ENCODE peak calls at places on chromosomes 2 and 18, in seven cellular contexts. One of them, this sample, is unnamed.

GRCh38 chr18:48535956-48536355 is 2.9 kb upstream of the CTIF start:
- DNase-seq in A549: no peak
- DNase-seq in germinal center: no peak
- DNase-seq in NCI-H446: no peak
- DNase-seq in AG08396: no peak
- DNase-seq in activated T-helper 1 cell treated with anti-CD3 and anti-CD28 coated beads, Interleukin-2, amount 50 U/mL, for 16 hours: no peak
- DNase-seq in HT1080: no peak
- DNase-seq in this sample: no peak

GRCh38 chr2:235352541-235352940 is 141.3 kb upstream of the AGAP1 start:
- DNase-seq in NCI-H446: no peak
- DNase-seq in activated T-helper 1 cell treated with anti-CD3 and anti-CD28 coated beads, Interleukin-2, amount 50 U/mL, for 16 hours: no peak
- DNase-seq in HT1080: no peak
- DNase-seq in AG08396: no peak
- DNase-seq in germinal center: no peak
- DNase-seq in A549: no peak
- DNase-seq in this sample: no peak

GRCh38 chr18:48136051-48136543 is 205.6 kb upstream of the SMAD2 start:
- DNase-seq in A549: no peak
- DNase-seq in NCI-H446: no peak
- DNase-seq in germinal center: no peak
- DNase-seq in AG08396: no peak
- DNase-seq in activated T-helper 1 cell treated with anti-CD3 and anti-CD28 coated beads, Interleukin-2, amount 50 U/mL, for 16 hours: no peak
- DNase-seq in HT1080: no peak
- DNase-seq in this sample: no peak

GRCh38 chr18:54257015-54257414 is 12.3 kb upstream of the POLI start:
- DNase-seq in HT1080: no peak
- DNase-seq in germinal center: no peak
- DNase-seq in A549: no peak
- DNase-seq in NCI-H446: no peak
- DNase-seq in activated T-helper 1 cell treated with anti-CD3 and anti-CD28 coated beads, Interleukin-2, amount 50 U/mL, for 16 hours: no peak
- DNase-seq in AG08396: no peak
- DNase-seq in this sample: no peak

GRCh38 chr2:18611604-18612003 is 22.2 kb upstream of the NT5C1B start:
- DNase-seq in germinal center: no peak
- DNase-seq in NCI-H446: no peak
- DNase-seq in AG08396: no peak
- DNase-seq in A549: no peak
- DNase-seq in HT1080: no peak
- DNase-seq in activated T-helper 1 cell treated with anti-CD3 and anti-CD28 coated beads, Interleukin-2, amount 50 U/mL, for 16 hours: no peak
- DNase-seq in this sample: no peak

GRCh38 chr2:71793965-71794364 is 340.6 kb downstream of the DYSF start:
- DNase-seq in NCI-H446: no peak
- DNase-seq in activated T-helper 1 cell treated with anti-CD3 and anti-CD28 coated beads, Interleukin-2, amount 50 U/mL, for 16 hours: no peak
- DNase-seq in A549: no peak
- DNase-seq in HT1080: no peak
- DNase-seq in germinal center: no peak
- DNase-seq in AG08396: no peak
- DNase-seq in this sample: no peak

GRCh38 chr2:11082880-11083279 is 72.4 kb upstream of the SLC66A3 start:
- DNase-seq in AG08396: no peak
- DNase-seq in A549: no peak
- DNase-seq in HT1080: no peak
- DNase-seq in activated T-helper 1 cell treated with anti-CD3 and anti-CD28 coated beads, Interleukin-2, amount 50 U/mL, for 16 hours: no peak
- DNase-seq in NCI-H446: no peak
- DNase-seq in germinal center: no peak
- DNase-seq in this sample: no peak

GRCh38 chr2:124913873-124914272 is 888.8 kb downstream of the CNTNAP5 start:
- DNase-seq in HT1080: peak
- DNase-seq in AG08396: no peak
- DNase-seq in germinal center: no peak
- DNase-seq in A549: no peak
- DNase-seq in NCI-H446: no peak
- DNase-seq in activated T-helper 1 cell treated with anti-CD3 and anti-CD28 coated beads, Interleukin-2, amount 50 U/mL, for 16 hours: no peak
- DNase-seq in this sample: no peak

GRCh38 chr2:237734905-237735623 is 63.5 kb upstream of the RBM44 start:
- DNase-seq in germinal center: no peak
- DNase-seq in activated T-helper 1 cell treated with anti-CD3 and anti-CD28 coated beads, Interleukin-2, amount 50 U/mL, for 16 hours: no peak
- DNase-seq in AG08396: no peak
- DNase-seq in HT1080: no peak
- DNase-seq in A549: no peak
- DNase-seq in NCI-H446: no peak
- DNase-seq in this sample: no peak

GRCh38 chr2:189285962-189286648 is 106.5 kb upstream of the COL5A2 start:
- DNase-seq in AG08396: peak
- DNase-seq in A549: peak
- DNase-seq in HT1080: peak
- DNase-seq in activated T-helper 1 cell treated with anti-CD3 and anti-CD28 coated beads, Interleukin-2, amount 50 U/mL, for 16 hours: no peak
- DNase-seq in germinal center: no peak
- DNase-seq in NCI-H446: no peak
- DNase-seq in this sample: no peak

GRCh38 chr18:45071959-45072358 is 391.3 kb downstream of the SETBP1 start:
- DNase-seq in HT1080: no peak
- DNase-seq in AG08396: no peak
- DNase-seq in A549: no peak
- DNase-seq in germinal center: no peak
- DNase-seq in NCI-H446: no peak
- DNase-seq in activated T-helper 1 cell treated with anti-CD3 and anti-CD28 coated beads, Interleukin-2, amount 50 U/mL, for 16 hours: no peak
- DNase-seq in this sample: no peak

GRCh38 chr2:190537765-190538164 is 3.2 kb upstream of the NEMP2 start:
- DNase-seq in germinal center: no peak
- DNase-seq in A549: peak
- DNase-seq in NCI-H446: no peak
- DNase-seq in AG08396: no peak
- DNase-seq in HT1080: peak
- DNase-seq in activated T-helper 1 cell treated with anti-CD3 and anti-CD28 coated beads, Interleukin-2, amount 50 U/mL, for 16 hours: no peak
- DNase-seq in this sample: no peak

GRCh38 chr2:22282215-22282614 is 1102.8 kb upstream of the KLHL29 start:
- DNase-seq in NCI-H446: no peak
- DNase-seq in activated T-helper 1 cell treated with anti-CD3 and anti-CD28 coated beads, Interleukin-2, amount 50 U/mL, for 16 hours: no peak
- DNase-seq in AG08396: no peak
- DNase-seq in HT1080: no peak
- DNase-seq in A549: no peak
- DNase-seq in germinal center: no peak
- DNase-seq in this sample: no peak

GRCh38 chr2:30235008-30235655 is 3.8 kb downstream of the LBH start:
- DNase-seq in A549: no peak
- DNase-seq in activated T-helper 1 cell treated with anti-CD3 and anti-CD28 coated beads, Interleukin-2, amount 50 U/mL, for 16 hours: peak
- DNase-seq in AG08396: peak
- DNase-seq in NCI-H446: no peak
- DNase-seq in HT1080: peak
- DNase-seq in germinal center: no peak
- DNase-seq in this sample: no peak

GRCh38 chr2:70399046-70399445 is 97.2 kb upstream of the FAM136A start:
- DNase-seq in AG08396: no peak
- DNase-seq in HT1080: no peak
- DNase-seq in germinal center: no peak
- DNase-seq in activated T-helper 1 cell treated with anti-CD3 and anti-CD28 coated beads, Interleukin-2, amount 50 U/mL, for 16 hours: no peak
- DNase-seq in NCI-H446: no peak
- DNase-seq in A549: no peak
- DNase-seq in this sample: no peak

GRCh38 chr2:224982910-224983688 is 59.2 kb downstream of the DOCK10 start:
- DNase-seq in activated T-helper 1 cell treated with anti-CD3 and anti-CD28 coated beads, Interleukin-2, amount 50 U/mL, for 16 hours: no peak
- DNase-seq in germinal center: no peak
- DNase-seq in NCI-H446: no peak
- DNase-seq in A549: no peak
- DNase-seq in HT1080: no peak
- DNase-seq in AG08396: peak
- DNase-seq in this sample: no peak

GRCh38 chr2:92073036-92073814 is 2798.0 kb upstream of the TEKT4 start:
- DNase-seq in activated T-helper 1 cell treated with anti-CD3 and anti-CD28 coated beads, Interleukin-2, amount 50 U/mL, for 16 hours: no peak
- DNase-seq in A549: no peak
- DNase-seq in HT1080: no peak
- DNase-seq in NCI-H446: no peak
- DNase-seq in germinal center: no peak
- DNase-seq in AG08396: peak
- DNase-seq in this sample: no peak

GRCh38 chr18:3794537-3795348 is 344.8 kb downstream of the TGIF1 start:
- DNase-seq in AG08396: no peak
- DNase-seq in A549: peak
- DNase-seq in germinal center: no peak
- DNase-seq in NCI-H446: peak
- DNase-seq in HT1080: peak
- DNase-seq in activated T-helper 1 cell treated with anti-CD3 and anti-CD28 coated beads, Interleukin-2, amount 50 U/mL, for 16 hours: no peak
- DNase-seq in this sample: no peak

GRCh38 chr18:35828591-35828990 is 143.9 kb upstream of the RMP24 start:
- DNase-seq in germinal center: no peak
- DNase-seq in HT1080: no peak
- DNase-seq in A549: no peak
- DNase-seq in activated T-helper 1 cell treated with anti-CD3 and anti-CD28 coated beads, Interleukin-2, amount 50 U/mL, for 16 hours: no peak
- DNase-seq in NCI-H446: no peak
- DNase-seq in AG08396: no peak
- DNase-seq in this sample: no peak

GRCh38 chr2:195468771-195469170 is 188.3 kb upstream of the SLC39A10 start:
- DNase-seq in germinal center: no peak
- DNase-seq in HT1080: no peak
- DNase-seq in A549: no peak
- DNase-seq in NCI-H446: no peak
- DNase-seq in activated T-helper 1 cell treated with anti-CD3 and anti-CD28 coated beads, Interleukin-2, amount 50 U/mL, for 16 hours: no peak
- DNase-seq in AG08396: no peak
- DNase-seq in this sample: no peak

GRCh38 chr2:131413148-131413747 is 49.3 kb upstream of the RAB6D start:
- DNase-seq in HT1080: peak
- DNase-seq in germinal center: peak
- DNase-seq in activated T-helper 1 cell treated with anti-CD3 and anti-CD28 coated beads, Interleukin-2, amount 50 U/mL, for 16 hours: no peak
- DNase-seq in AG08396: peak
- DNase-seq in NCI-H446: peak
- DNase-seq in A549: peak
- DNase-seq in this sample: no peak

GRCh38 chr2:28615691-28616090 is 119.8 kb downstream of the PLB1 start:
- DNase-seq in germinal center: no peak
- DNase-seq in A549: no peak
- DNase-seq in AG08396: no peak
- DNase-seq in activated T-helper 1 cell treated with anti-CD3 and anti-CD28 coated beads, Interleukin-2, amount 50 U/mL, for 16 hours: no peak
- DNase-seq in HT1080: no peak
- DNase-seq in NCI-H446: no peak
- DNase-seq in this sample: no peak

GRCh38 chr18:711693-712400 is 583 bp downstream of the ENOSF1 start:
- DNase-seq in activated T-helper 1 cell treated with anti-CD3 and anti-CD28 coated beads, Interleukin-2, amount 50 U/mL, for 16 hours: peak
- DNase-seq in A549: peak
- DNase-seq in AG08396: peak
- DNase-seq in HT1080: peak
- DNase-seq in NCI-H446: peak
- DNase-seq in germinal center: peak
- DNase-seq in this sample: peak

GRCh38 chr2:45483997-45484396 is 127.1 kb downstream of the SRBD1 start:
- DNase-seq in AG08396: peak
- DNase-seq in germinal center: no peak
- DNase-seq in NCI-H446: no peak
- DNase-seq in activated T-helper 1 cell treated with anti-CD3 and anti-CD28 coated beads, Interleukin-2, amount 50 U/mL, for 16 hours: no peak
- DNase-seq in HT1080: no peak
- DNase-seq in A549: peak
- DNase-seq in this sample: no peak

GRCh38 chr2:101328474-101329007 is 20.0 kb upstream of the RNF149 start:
- DNase-seq in HT1080: peak
- DNase-seq in activated T-helper 1 cell treated with anti-CD3 and anti-CD28 coated beads, Interleukin-2, amount 50 U/mL, for 16 hours: no peak
- DNase-seq in A549: no peak
- DNase-seq in AG08396: no peak
- DNase-seq in germinal center: no peak
- DNase-seq in NCI-H446: no peak
- DNase-seq in this sample: no peak

GRCh38 chr2:5074738-5075137 is 617.4 kb upstream of the SOX11 start:
- DNase-seq in NCI-H446: no peak
- DNase-seq in A549: no peak
- DNase-seq in AG08396: no peak
- DNase-seq in HT1080: no peak
- DNase-seq in activated T-helper 1 cell treated with anti-CD3 and anti-CD28 coated beads, Interleukin-2, amount 50 U/mL, for 16 hours: no peak
- DNase-seq in germinal center: no peak
- DNase-seq in this sample: no peak

GRCh38 chr18:36229188-36229587 is 41.9 kb downstream of the MOCOS start:
- DNase-seq in NCI-H446: no peak
- DNase-seq in A549: no peak
- DNase-seq in AG08396: no peak
- DNase-seq in activated T-helper 1 cell treated with anti-CD3 and anti-CD28 coated beads, Interleukin-2, amount 50 U/mL, for 16 hours: no peak
- DNase-seq in HT1080: no peak
- DNase-seq in germinal center: no peak
- DNase-seq in this sample: no peak

GRCh38 chr18:30971338-30971956 is 71.1 kb downstream of the DSC3 start:
- DNase-seq in activated T-helper 1 cell treated with anti-CD3 and anti-CD28 coated beads, Interleukin-2, amount 50 U/mL, for 16 hours: no peak
- DNase-seq in germinal center: peak
- DNase-seq in NCI-H446: peak
- DNase-seq in A549: peak
- DNase-seq in HT1080: peak
- DNase-seq in AG08396: peak
- DNase-seq in this sample: no peak

GRCh38 chr2:147927053-147927588 is 82.3 kb downstream of the ACVR2A start:
- DNase-seq in AG08396: no peak
- DNase-seq in NCI-H446: no peak
- DNase-seq in HT1080: no peak
- DNase-seq in germinal center: no peak
- DNase-seq in activated T-helper 1 cell treated with anti-CD3 and anti-CD28 coated beads, Interleukin-2, amount 50 U/mL, for 16 hours: no peak
- DNase-seq in A549: no peak
- DNase-seq in this sample: no peak

GRCh38 chr2:204024503-204024902 is 87.9 kb downstream of the ICOS start:
- DNase-seq in AG08396: peak
- DNase-seq in activated T-helper 1 cell treated with anti-CD3 and anti-CD28 coated beads, Interleukin-2, amount 50 U/mL, for 16 hours: no peak
- DNase-seq in NCI-H446: peak
- DNase-seq in A549: peak
- DNase-seq in germinal center: no peak
- DNase-seq in HT1080: peak
- DNase-seq in this sample: no peak